ENCODE peak calls at places on chromosomes 12 and 14, in nine cellular contexts. One of them, this sample, is unnamed.

GRCh38 chr12:67452119-67452805 is 183.1 kb downstream of the CAND1 start:
- DNase-seq in neural progenitor cell: no peak
- DNase-seq in tibial artery: no peak
- DNase-seq in fibroblast of lung: no peak
- DNase-seq in right atrium auricular region: no peak
- DNase-seq in left ventricle myocardium inferior: no peak
- DNase-seq in testis: no peak
- DNase-seq in brain microvascular endothelial cell: no peak
- DNase-seq in lower lobe of right lung: no peak
- DNase-seq in this sample: no peak

GRCh38 chr14:26138764-26139445 is 458.9 kb downstream of the NOVA1 start:
- DNase-seq in neural progenitor cell: peak
- DNase-seq in tibial artery: no peak
- DNase-seq in fibroblast of lung: peak
- DNase-seq in right atrium auricular region: no peak
- DNase-seq in left ventricle myocardium inferior: no peak
- DNase-seq in testis: no peak
- DNase-seq in brain microvascular endothelial cell: peak
- DNase-seq in lower lobe of right lung: no peak
- DNase-seq in this sample: no peak

GRCh38 chr12:101915856-101916255 is 38.5 kb downstream of the DRAM1 start:
- DNase-seq in neural progenitor cell: no peak
- DNase-seq in tibial artery: no peak
- DNase-seq in fibroblast of lung: no peak
- DNase-seq in right atrium auricular region: no peak
- DNase-seq in left ventricle myocardium inferior: no peak
- DNase-seq in testis: no peak
- DNase-seq in brain microvascular endothelial cell: no peak
- DNase-seq in lower lobe of right lung: no peak
- DNase-seq in this sample: no peak

GRCh38 chr12:55934343-55934742 is 3.4 kb downstream of the DGKA start:
- DNase-seq in neural progenitor cell: no peak
- DNase-seq in tibial artery: no peak
- DNase-seq in fibroblast of lung: no peak
- DNase-seq in right atrium auricular region: no peak
- DNase-seq in left ventricle myocardium inferior: no peak
- DNase-seq in testis: no peak
- DNase-seq in brain microvascular endothelial cell: no peak
- DNase-seq in lower lobe of right lung: no peak
- DNase-seq in this sample: no peak

GRCh38 chr12:49643135-49643534 is 19.8 kb downstream of the PRPF40B start:
- DNase-seq in neural progenitor cell: no peak
- DNase-seq in tibial artery: no peak
- DNase-seq in fibroblast of lung: no peak
- DNase-seq in right atrium auricular region: no peak
- DNase-seq in left ventricle myocardium inferior: no peak
- DNase-seq in testis: no peak
- DNase-seq in brain microvascular endothelial cell: no peak
- DNase-seq in lower lobe of right lung: no peak
- DNase-seq in this sample: no peak

GRCh38 chr12:76726626-76727025 is 37.3 kb upstream of the ZDHHC17 start:
- DNase-seq in neural progenitor cell: no peak
- DNase-seq in tibial artery: no peak
- DNase-seq in fibroblast of lung: no peak
- DNase-seq in right atrium auricular region: no peak
- DNase-seq in left ventricle myocardium inferior: no peak
- DNase-seq in testis: no peak
- DNase-seq in brain microvascular endothelial cell: no peak
- DNase-seq in lower lobe of right lung: no peak
- DNase-seq in this sample: no peak

GRCh38 chr12:57477710-57478681 is 1.7 kb downstream of the ARHGAP9 start:
- DNase-seq in neural progenitor cell: no peak
- DNase-seq in tibial artery: no peak
- DNase-seq in fibroblast of lung: peak
- DNase-seq in right atrium auricular region: no peak
- DNase-seq in left ventricle myocardium inferior: no peak
- DNase-seq in testis: no peak
- DNase-seq in brain microvascular endothelial cell: no peak
- DNase-seq in lower lobe of right lung: no peak
- DNase-seq in this sample: no peak

GRCh38 chr14:47435331-47435965 is 240.0 kb downstream of the MDGA2 start:
- DNase-seq in neural progenitor cell: no peak
- DNase-seq in tibial artery: no peak
- DNase-seq in fibroblast of lung: no peak
- DNase-seq in right atrium auricular region: no peak
- DNase-seq in left ventricle myocardium inferior: no peak
- DNase-seq in testis: no peak
- DNase-seq in brain microvascular endothelial cell: no peak
- DNase-seq in lower lobe of right lung: no peak
- DNase-seq in this sample: no peak

GRCh38 chr14:64696355-64696844 is 7.8 kb upstream of the PLEKHG3 start:
- DNase-seq in neural progenitor cell: no peak
- DNase-seq in tibial artery: peak
- DNase-seq in fibroblast of lung: no peak
- DNase-seq in right atrium auricular region: no peak
- DNase-seq in left ventricle myocardium inferior: no peak
- DNase-seq in testis: no peak
- DNase-seq in brain microvascular endothelial cell: no peak
- DNase-seq in lower lobe of right lung: no peak
- DNase-seq in this sample: no peak

GRCh38 chr12:120168337-120168736 is 26.2 kb downstream of the GCN1 start:
- DNase-seq in neural progenitor cell: no peak
- DNase-seq in tibial artery: no peak
- DNase-seq in fibroblast of lung: no peak
- DNase-seq in right atrium auricular region: no peak
- DNase-seq in left ventricle myocardium inferior: no peak
- DNase-seq in testis: no peak
- DNase-seq in brain microvascular endothelial cell: no peak
- DNase-seq in lower lobe of right lung: no peak
- DNase-seq in this sample: no peak

GRCh38 chr14:48536318-48536717 is 860.9 kb upstream of the MDGA2 start:
- DNase-seq in neural progenitor cell: peak
- DNase-seq in tibial artery: no peak
- DNase-seq in fibroblast of lung: no peak
- DNase-seq in right atrium auricular region: no peak
- DNase-seq in left ventricle myocardium inferior: no peak
- DNase-seq in testis: peak
- DNase-seq in brain microvascular endothelial cell: no peak
- DNase-seq in lower lobe of right lung: no peak
- DNase-seq in this sample: no peak

GRCh38 chr14:71725802-71726638 is 206.2 kb upstream of the RGS6 start:
- DNase-seq in neural progenitor cell: no peak
- DNase-seq in tibial artery: no peak
- DNase-seq in fibroblast of lung: peak
- DNase-seq in right atrium auricular region: no peak
- DNase-seq in left ventricle myocardium inferior: no peak
- DNase-seq in testis: no peak
- DNase-seq in brain microvascular endothelial cell: peak
- DNase-seq in lower lobe of right lung: no peak
- DNase-seq in this sample: no peak

GRCh38 chr14:104587641-104588040 is 8.1 kb downstream of the C14orf180 start:
- DNase-seq in neural progenitor cell: no peak
- DNase-seq in tibial artery: no peak
- DNase-seq in fibroblast of lung: no peak
- DNase-seq in right atrium auricular region: no peak
- DNase-seq in left ventricle myocardium inferior: no peak
- DNase-seq in testis: no peak
- DNase-seq in brain microvascular endothelial cell: no peak
- DNase-seq in lower lobe of right lung: no peak
- DNase-seq in this sample: no peak

GRCh38 chr12:94134226-94134795 is 14.1 kb upstream of the PLXNC1 start:
- DNase-seq in neural progenitor cell: peak
- DNase-seq in tibial artery: no peak
- DNase-seq in fibroblast of lung: peak
- DNase-seq in right atrium auricular region: no peak
- DNase-seq in left ventricle myocardium inferior: no peak
- DNase-seq in testis: peak
- DNase-seq in brain microvascular endothelial cell: no peak
- DNase-seq in lower lobe of right lung: no peak
- DNase-seq in this sample: peak

GRCh38 chr12:15806826-15807225 is 17.6 kb upstream of the EPS8 start:
- DNase-seq in neural progenitor cell: no peak
- DNase-seq in tibial artery: no peak
- DNase-seq in fibroblast of lung: no peak
- DNase-seq in right atrium auricular region: no peak
- DNase-seq in left ventricle myocardium inferior: no peak
- DNase-seq in testis: no peak
- DNase-seq in brain microvascular endothelial cell: no peak
- DNase-seq in lower lobe of right lung: no peak
- DNase-seq in this sample: no peak

GRCh38 chr12:118185602-118186397 is 49.9 kb downstream of the PEBP1 start:
- DNase-seq in neural progenitor cell: no peak
- DNase-seq in tibial artery: no peak
- DNase-seq in fibroblast of lung: no peak
- DNase-seq in right atrium auricular region: no peak
- DNase-seq in left ventricle myocardium inferior: no peak
- DNase-seq in testis: no peak
- DNase-seq in brain microvascular endothelial cell: no peak
- DNase-seq in lower lobe of right lung: no peak
- DNase-seq in this sample: no peak

GRCh38 chr14:32808574-32809098 is 130.0 kb upstream of the NPAS3 start:
- DNase-seq in neural progenitor cell: no peak
- DNase-seq in tibial artery: no peak
- DNase-seq in fibroblast of lung: peak
- DNase-seq in right atrium auricular region: no peak
- DNase-seq in left ventricle myocardium inferior: no peak
- DNase-seq in testis: no peak
- DNase-seq in brain microvascular endothelial cell: peak
- DNase-seq in lower lobe of right lung: no peak
- DNase-seq in this sample: no peak

GRCh38 chr12:58529114-58529665 is 391.1 kb downstream of the LRIG3 start:
- DNase-seq in neural progenitor cell: no peak
- DNase-seq in tibial artery: no peak
- DNase-seq in fibroblast of lung: peak
- DNase-seq in right atrium auricular region: no peak
- DNase-seq in left ventricle myocardium inferior: no peak
- DNase-seq in testis: no peak
- DNase-seq in brain microvascular endothelial cell: peak
- DNase-seq in lower lobe of right lung: no peak
- DNase-seq in this sample: no peak

GRCh38 chr12:3004655-3005565 is 45.7 kb downstream of the TEAD4 start:
- DNase-seq in neural progenitor cell: no peak
- DNase-seq in tibial artery: no peak
- DNase-seq in fibroblast of lung: no peak
- DNase-seq in right atrium auricular region: no peak
- DNase-seq in left ventricle myocardium inferior: no peak
- DNase-seq in testis: no peak
- DNase-seq in brain microvascular endothelial cell: no peak
- DNase-seq in lower lobe of right lung: no peak
- DNase-seq in this sample: no peak

GRCh38 chr12:3005736-3006135 is 46.5 kb downstream of the TEAD4 start:
- DNase-seq in neural progenitor cell: no peak
- DNase-seq in tibial artery: no peak
- DNase-seq in fibroblast of lung: peak
- DNase-seq in right atrium auricular region: no peak
- DNase-seq in left ventricle myocardium inferior: no peak
- DNase-seq in testis: no peak
- DNase-seq in brain microvascular endothelial cell: peak
- DNase-seq in lower lobe of right lung: no peak
- DNase-seq in this sample: no peak

GRCh38 chr12:3000548-3001275 is 41.5 kb downstream of the TEAD4 start:
- DNase-seq in neural progenitor cell: peak
- DNase-seq in tibial artery: no peak
- DNase-seq in fibroblast of lung: no peak
- DNase-seq in right atrium auricular region: no peak
- DNase-seq in left ventricle myocardium inferior: no peak
- DNase-seq in testis: no peak
- DNase-seq in brain microvascular endothelial cell: no peak
- DNase-seq in lower lobe of right lung: no peak
- DNase-seq in this sample: no peak

GRCh38 chr12:3003593-3003992 is 44.4 kb downstream of the TEAD4 start:
- DNase-seq in neural progenitor cell: no peak
- DNase-seq in tibial artery: no peak
- DNase-seq in fibroblast of lung: no peak
- DNase-seq in right atrium auricular region: no peak
- DNase-seq in left ventricle myocardium inferior: no peak
- DNase-seq in testis: no peak
- DNase-seq in brain microvascular endothelial cell: no peak
- DNase-seq in lower lobe of right lung: no peak
- DNase-seq in this sample: no peak

GRCh38 chr12:3002636-3003035 is 43.4 kb downstream of the TEAD4 start:
- DNase-seq in neural progenitor cell: no peak
- DNase-seq in tibial artery: no peak
- DNase-seq in fibroblast of lung: no peak
- DNase-seq in right atrium auricular region: no peak
- DNase-seq in left ventricle myocardium inferior: no peak
- DNase-seq in testis: no peak
- DNase-seq in brain microvascular endothelial cell: no peak
- DNase-seq in lower lobe of right lung: no peak
- DNase-seq in this sample: no peak
- H3K27ac ChIP-seq in neural progenitor cell: no peak
- H3K27ac ChIP-seq in tibial artery: no peak
- H3K27ac ChIP-seq in fibroblast of lung: no peak
- H3K27ac ChIP-seq in right atrium auricular region: no peak
- H3K27ac ChIP-seq in left ventricle myocardium inferior: no peak
- H3K27ac ChIP-seq in testis: no peak
- H3K27ac ChIP-seq in brain microvascular endothelial cell: no peak
- H3K27ac ChIP-seq in lower lobe of right lung: no peak
- H3K27ac ChIP-seq in this sample: peak

DNA sequence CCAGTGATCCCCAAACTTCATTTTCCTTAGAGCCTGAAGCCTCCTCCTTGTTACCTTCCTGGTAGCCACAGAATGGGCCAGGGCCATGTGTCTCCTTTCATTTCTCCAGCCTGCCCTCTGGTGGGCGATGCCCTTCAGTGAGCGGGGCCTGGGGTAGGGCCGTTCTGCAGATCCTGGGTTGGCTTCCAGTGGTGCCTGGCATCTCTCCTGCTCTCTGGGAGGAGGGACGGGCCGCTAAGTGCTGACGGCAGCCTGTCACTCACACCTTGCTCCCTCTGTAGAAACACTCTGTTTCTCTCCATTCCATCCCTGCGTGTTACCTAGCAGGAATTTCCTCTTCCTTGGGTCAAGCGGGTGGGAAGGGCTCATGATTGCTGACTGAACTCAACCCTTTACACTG is 232.1 kb downstream of the CACNA1C start:
- DNase-seq in neural progenitor cell: peak
- DNase-seq in tibial artery: peak
- DNase-seq in fibroblast of lung: peak
- DNase-seq in right atrium auricular region: peak
- DNase-seq in left ventricle myocardium inferior: peak
- DNase-seq in testis: peak
- DNase-seq in brain microvascular endothelial cell: peak
- DNase-seq in lower lobe of right lung: peak
- DNase-seq in this sample: no peak
- TF ChIP-seq CTCF in neural progenitor cell: peak
- TF ChIP-seq CTCF in tibial artery: peak
- TF ChIP-seq CTCF in fibroblast of lung: peak
- TF ChIP-seq CTCF in right atrium auricular region: peak
- TF ChIP-seq CTCF in left ventricle myocardium inferior: peak
- TF ChIP-seq CTCF in testis: peak
- TF ChIP-seq CTCF in brain microvascular endothelial cell: peak
- TF ChIP-seq CTCF in lower lobe of right lung: peak
- TF ChIP-seq CTCF in this sample: peak

GRCh38 chr14:91414475-91415342 is 2.9 kb downstream of the CCDC88C start:
- DNase-seq in neural progenitor cell: peak
- DNase-seq in tibial artery: no peak
- DNase-seq in fibroblast of lung: no peak
- DNase-seq in right atrium auricular region: no peak
- DNase-seq in left ventricle myocardium inferior: no peak
- DNase-seq in testis: no peak
- DNase-seq in brain microvascular endothelial cell: no peak
- DNase-seq in lower lobe of right lung: no peak
- DNase-seq in this sample: no peak
- H3K4me3 ChIP-seq in neural progenitor cell: peak
- H3K4me3 ChIP-seq in tibial artery: no peak
- H3K4me3 ChIP-seq in fibroblast of lung: no peak
- H3K4me3 ChIP-seq in right atrium auricular region: no peak
- H3K4me3 ChIP-seq in left ventricle myocardium inferior: no peak
- H3K4me3 ChIP-seq in testis: no peak
- H3K4me3 ChIP-seq in brain microvascular endothelial cell: no peak
- H3K4me3 ChIP-seq in lower lobe of right lung: peak
- H3K4me3 ChIP-seq in this sample: no peak

GRCh38 chr14:68482772-68483395 is 310.0 kb downstream of the ZFP36L1 start:
- DNase-seq in neural progenitor cell: no peak
- DNase-seq in tibial artery: no peak
- DNase-seq in fibroblast of lung: no peak
- DNase-seq in right atrium auricular region: no peak
- DNase-seq in left ventricle myocardium inferior: no peak
- DNase-seq in testis: no peak
- DNase-seq in brain microvascular endothelial cell: no peak
- DNase-seq in lower lobe of right lung: no peak
- DNase-seq in this sample: no peak
- H3K27ac ChIP-seq in neural progenitor cell: no peak
- H3K27ac ChIP-seq in tibial artery: no peak
- H3K27ac ChIP-seq in fibroblast of lung: no peak
- H3K27ac ChIP-seq in right atrium auricular region: no peak
- H3K27ac ChIP-seq in left ventricle myocardium inferior: peak
- H3K27ac ChIP-seq in testis: no peak
- H3K27ac ChIP-seq in brain microvascular endothelial cell: no peak
- H3K27ac ChIP-seq in lower lobe of right lung: no peak
- H3K27ac ChIP-seq in this sample: no peak

This sample was measured in AG04450.